ENCODE peak calls at places on chromosomes 11 and 22, in four cellular contexts. One of them, this sample, is unnamed.

GRCh38 chr22:39246217-39246616 is 1.4 kb upstream of the PDGFB start:
- DNase-seq in K562: no peak
- DNase-seq in A549: no peak
- DNase-seq in endothelial cell of umbilical vein: no peak
- DNase-seq in this sample: no peak

GRCh38 chr22:27462190-27462589 is 339.4 kb downstream of the MN1 start:
- DNase-seq in K562: no peak
- DNase-seq in A549: no peak
- DNase-seq in endothelial cell of umbilical vein: no peak
- DNase-seq in this sample: no peak

GRCh38 chr11:128247235-128247594 is 340.1 kb downstream of the ETS1 start:
- DNase-seq in K562: no peak
- DNase-seq in A549: no peak
- DNase-seq in endothelial cell of umbilical vein: no peak
- DNase-seq in this sample: no peak

GRCh38 chr22:29224121-29224858 is 18.6 kb downstream of the EMID1 start:
- DNase-seq in K562: no peak
- DNase-seq in A549: no peak
- DNase-seq in endothelial cell of umbilical vein: no peak
- DNase-seq in this sample: no peak

GRCh38 chr11:67266424-67267187 is at the start of gene GRK2:
- DNase-seq in endothelial cell of umbilical vein: no peak
- DNase-seq in A549: peak
- DNase-seq in K562: peak
- DNase-seq in this sample: peak

GRCh38 chr11:33701831-33702230 is 1.2 kb upstream of the C11orf91 start:
- DNase-seq in K562: no peak
- DNase-seq in endothelial cell of umbilical vein: peak
- DNase-seq in A549: peak
- DNase-seq in this sample: no peak

GRCh38 chr11:45663486-45664375 is 1.7 kb downstream of the CHST1 start:
- DNase-seq in A549: no peak
- DNase-seq in K562: no peak
- DNase-seq in endothelial cell of umbilical vein: no peak
- DNase-seq in this sample: no peak

GRCh38 chr22:36147196-36147788 is 13.3 kb downstream of the APOL3 start:
- DNase-seq in A549: no peak
- DNase-seq in K562: no peak
- DNase-seq in endothelial cell of umbilical vein: no peak
- DNase-seq in this sample: no peak

GRCh38 chr11:70029115-70029830 is 48.8 kb upstream of the ANO1 start:
- DNase-seq in A549: no peak
- DNase-seq in K562: no peak
- DNase-seq in endothelial cell of umbilical vein: no peak
- DNase-seq in this sample: no peak

GRCh38 chr11:57566035-57566504 is 1.4 kb downstream of the UBE2L6 start:
- DNase-seq in endothelial cell of umbilical vein: peak
- DNase-seq in A549: no peak
- DNase-seq in K562: peak
- DNase-seq in this sample: peak

GRCh38 chr11:1826552-1827094 is 8.2 kb upstream of the SYT8 start:
- DNase-seq in K562: peak
- DNase-seq in endothelial cell of umbilical vein: no peak
- DNase-seq in A549: peak
- DNase-seq in this sample: peak

GRCh38 chr11:44030276-44030932 is 17.4 kb upstream of the ACCSL start:
- DNase-seq in A549: no peak
- DNase-seq in K562: no peak
- DNase-seq in endothelial cell of umbilical vein: no peak
- DNase-seq in this sample: no peak

GRCh38 chr11:619625-620050 is 3.9 kb upstream of the IRF7 start:
- DNase-seq in A549: no peak
- DNase-seq in K562: no peak
- DNase-seq in endothelial cell of umbilical vein: no peak
- DNase-seq in this sample: no peak

GRCh38 chr11:16356057-16356750 is at the start of gene SOX6:
- DNase-seq in A549: no peak
- DNase-seq in endothelial cell of umbilical vein: no peak
- DNase-seq in K562: peak
- DNase-seq in this sample: no peak

GRCh38 chr22:22702874-22703570 is 58.6 kb downstream of the GGTLC2 start:
- DNase-seq in A549: no peak
- DNase-seq in endothelial cell of umbilical vein: no peak
- DNase-seq in K562: no peak
- DNase-seq in this sample: no peak

GRCh38 chr11:130897262-130898182 is 18.8 kb downstream of the SNX19 start:
- DNase-seq in endothelial cell of umbilical vein: peak
- DNase-seq in A549: peak
- DNase-seq in K562: no peak
- DNase-seq in this sample: no peak

GRCh38 chr11:8067929-8068575 is 13.0 kb upstream of the TUB start:
- DNase-seq in endothelial cell of umbilical vein: no peak
- DNase-seq in K562: no peak
- DNase-seq in A549: no peak
- DNase-seq in this sample: no peak

GRCh38 chr22:19608114-19608494 is 83.9 kb upstream of the CLDN5 start:
- DNase-seq in endothelial cell of umbilical vein: no peak
- DNase-seq in K562: no peak
- DNase-seq in A549: no peak
- DNase-seq in this sample: no peak

GRCh38 chr22:19606332-19607197 is 82.4 kb upstream of the CLDN5 start:
- DNase-seq in A549: no peak
- DNase-seq in K562: no peak
- DNase-seq in endothelial cell of umbilical vein: no peak
- DNase-seq in this sample: no peak

GRCh38 chr22:19605508-19606331 is 81.5 kb upstream of the CLDN5 start:
- DNase-seq in endothelial cell of umbilical vein: no peak
- DNase-seq in K562: no peak
- DNase-seq in A549: no peak
- DNase-seq in this sample: no peak

GRCh38 chr22:19604711-19605268 is 80.6 kb upstream of the CLDN5 start:
- DNase-seq in endothelial cell of umbilical vein: peak
- DNase-seq in A549: no peak
- DNase-seq in K562: peak
- DNase-seq in this sample: peak

GRCh38 chr22:19607198-19608113 is 83.2 kb upstream of the CLDN5 start:
- DNase-seq in A549: no peak
- DNase-seq in endothelial cell of umbilical vein: peak
- DNase-seq in K562: no peak
- DNase-seq in this sample: no peak
- TF ChIP-seq MAX in A549: no peak
- TF ChIP-seq MAX in endothelial cell of umbilical vein: no peak
- TF ChIP-seq MAX in K562: peak
- TF ChIP-seq MAX in this sample: no peak

DNA sequence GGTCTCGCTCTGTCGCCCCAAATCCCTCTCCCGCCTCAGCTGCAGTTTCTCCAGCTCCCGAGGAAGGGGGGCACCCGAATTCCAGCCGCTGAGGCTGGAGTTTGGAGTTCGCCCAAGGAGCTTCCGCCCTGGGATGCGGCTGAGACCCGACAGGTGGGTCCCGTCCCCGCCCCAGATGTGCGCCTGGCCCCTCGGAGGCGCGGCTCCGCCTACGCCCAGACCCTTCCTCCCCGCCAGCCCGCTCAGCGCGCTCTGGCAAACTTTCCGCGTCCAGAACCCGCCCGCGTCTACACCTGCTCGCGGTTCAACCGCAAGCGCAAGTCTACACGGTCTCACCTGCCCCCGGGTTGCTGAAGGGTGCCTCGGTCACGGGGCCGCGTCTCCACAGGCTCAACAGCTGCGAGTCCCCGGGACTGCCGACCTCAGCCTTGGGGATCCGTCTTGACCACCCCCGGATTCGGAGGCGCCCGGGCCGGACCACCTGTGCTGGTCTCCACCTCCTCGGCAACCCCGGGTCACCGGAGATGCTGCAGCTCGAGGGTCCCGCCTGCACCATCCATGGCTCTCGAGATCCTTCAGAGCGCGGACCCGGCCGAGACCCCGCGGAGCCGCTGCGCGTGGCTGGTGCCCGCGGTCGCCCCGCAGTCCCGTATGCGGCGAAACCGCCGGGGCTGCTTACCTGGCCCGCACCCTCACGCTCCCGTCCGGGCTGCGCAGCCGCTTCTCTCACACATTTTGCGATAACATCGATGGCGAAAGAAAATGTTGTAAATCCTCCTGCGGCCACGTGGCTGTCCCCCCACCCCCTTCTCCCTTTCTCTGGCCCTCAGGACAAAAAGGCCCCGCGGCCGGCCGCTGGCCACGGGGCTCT is 63.6 kb downstream of the NFAM1 start:
- DNase-seq in endothelial cell of umbilical vein: no peak
- DNase-seq in A549: no peak
- DNase-seq in K562: no peak
- DNase-seq in this sample: no peak
- TF ChIP-seq MYC in endothelial cell of umbilical vein: no peak
- TF ChIP-seq MYC in A549: no peak
- TF ChIP-seq MYC in K562: no peak
- TF ChIP-seq MYC in this sample: no peak

GRCh38 chr11:61747389-61748285 is 4.8 kb upstream of the MYRF start:
- DNase-seq in A549: peak
- DNase-seq in K562: peak
- DNase-seq in endothelial cell of umbilical vein: peak
- DNase-seq in this sample: peak
- H3K4me3 ChIP-seq in A549: no peak
- H3K4me3 ChIP-seq in K562: no peak
- H3K4me3 ChIP-seq in endothelial cell of umbilical vein: no peak
- H3K4me3 ChIP-seq in this sample: no peak

DNA sequence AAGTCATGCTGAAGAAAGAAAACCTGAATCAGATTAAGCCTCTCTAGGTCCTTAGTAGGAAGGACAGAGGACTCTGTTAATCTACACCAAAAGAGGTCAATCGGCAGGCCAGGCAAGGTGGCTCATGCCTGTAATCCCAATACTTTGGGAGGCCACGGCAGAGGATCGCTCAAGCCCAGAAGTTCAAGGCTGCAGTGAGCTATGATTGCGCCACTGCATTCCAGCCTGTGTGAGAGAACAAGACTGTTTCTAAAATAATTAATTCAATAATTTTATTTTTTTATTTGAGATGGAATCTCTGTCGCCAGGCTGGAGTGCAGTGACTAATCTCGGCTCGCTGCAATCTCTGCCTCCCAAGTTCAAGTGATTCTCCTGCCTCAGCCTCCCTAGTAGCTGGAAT is 4.5 kb downstream of the XRCC6 start:
- DNase-seq in endothelial cell of umbilical vein: no peak
- DNase-seq in K562: no peak
- DNase-seq in A549: no peak
- DNase-seq in this sample: no peak
- TF ChIP-seq MAX in endothelial cell of umbilical vein: no peak
- TF ChIP-seq MAX in K562: no peak
- TF ChIP-seq MAX in A549: no peak
- TF ChIP-seq MAX in this sample: no peak

This sample was measured in NB4.